ENCODE peak calls at places on chromosome 3, in five cellular contexts. X is BJ, C is lung, W is NCI-H146, G is sigmoid colon. S is an unnamed sample.

GRCh38 chr3:169268942-169269460 is 394.5 kb downstream of the MECOM start:
- DNase-seq in X (no peak), C (no peak), W (no peak), G (no peak), S (no peak)

GRCh38 chr3:197847866-197848401 is 56.9 kb downstream of the LRCH3 start:
- DNase-seq in X (peak; percentile 4), C (no peak), W (no peak), G (no peak), S (no peak)

GRCh38 chr3:2354702-2355101 is 256.0 kb downstream of the CNTN4 start:
- DNase-seq in X (no peak), C (no peak), W (peak; percentile 11), G (no peak), S (no peak)

GRCh38 chr3:177481329-177481728 is 284.0 kb upstream of the TBL1XR1 start:
- DNase-seq in X (no peak), C (no peak), W (no peak), G (no peak), S (no peak)

GRCh38 chr3:109696932-109697331 is 359.6 kb upstream of the DPPA4 start:
- DNase-seq in X (no peak), C (no peak), W (no peak), G (no peak), S (no peak)

GRCh38 chr3:104717828-104718196 is 648.9 kb upstream of the ALCAM start:
- DNase-seq in X (no peak), C (no peak), W (peak; percentile 3), G (no peak), S (no peak)

GRCh38 chr3:184571750-184572377 is 10.3 kb downstream of the EPHB3 start:
- DNase-seq in X (no peak), C (no peak), W (no peak), G (no peak), S (no peak)

GRCh38 chr3:43691120-43692002 is 623 bp downstream of the ABHD5 start:
- DNase-seq in X (no peak), C (peak; percentile 87), W (peak; percentile 82), G (peak; percentile 82), S (peak; percentile 88)

GRCh38 chr3:129238945-129239705 is 10.3 kb upstream of the COPG1 start:
- DNase-seq in X (no peak), C (no peak), W (no peak), G (no peak), S (no peak)

S was measured in posterior vena cava.